ENCODE peak calls at places on chromosomes 12 and 14, in four cellular contexts. U is right cardiac atrium, O is heart right ventricle, G is omental fat pad. B is an unnamed sample.

GRCh38 chr14:103448097-103448496 is 62.9 kb downstream of the MARK3 start:
- DNase-seq in U (no peak), O (no peak), G (no peak), B (no peak)

GRCh38 chr12:115960868-115961802 is 316.4 kb downstream of the MED13L start:
- DNase-seq in U (no peak), O (no peak), G (no peak), B (no peak)

GRCh38 chr12:131407221-131408035 is 303.5 kb upstream of the SFSWAP start:
- DNase-seq in U (no peak), O (no peak), G (no peak), B (no peak)

GRCh38 chr14:103372552-103373304 is 12.5 kb upstream of the MARK3 start:
- DNase-seq in U (peak; percentile 50), O (no peak), G (no peak), B (no peak)

GRCh38 chr14:31229009-31229408 is 21.4 kb upstream of the HECTD1 start:
- DNase-seq in U (no peak), O (no peak), G (no peak), B (no peak)

GRCh38 chr14:56351861-56352260 is 227.7 kb upstream of the TMEM260 start:
- DNase-seq in U (no peak), O (no peak), G (no peak), B (no peak)

GRCh38 chr12:93126069-93126474 is 197.0 kb upstream of the EEA1 start:
- DNase-seq in U (no peak), O (no peak), G (no peak), B (no peak)

GRCh38 chr12:82144505-82144904 is 213.7 kb downstream of the CCDC59 start:
- DNase-seq in U (no peak), O (no peak), G (no peak), B (no peak)

GRCh38 chr12:6425588-6426531 is 18.9 kb upstream of the CD27 start:
- DNase-seq in U (no peak), O (no peak), G (no peak), B (no peak)

GRCh38 chr14:104134061-104134965 is 4.1 kb upstream of the KIF26A start:
- DNase-seq in U (peak; percentile 13), O (peak; percentile 9), G (no peak), B (no peak)

GRCh38 chr14:106694638-106695393 is 1168.4 kb downstream of the TMEM121 start:
- DNase-seq in U (no peak), O (peak; percentile 18), G (no peak), B (peak; percentile 6)

GRCh38 chr14:105315211-105315721 is 718 bp downstream of the PACS2 start:
- DNase-seq in U (no peak), O (no peak), G (no peak), B (no peak)

GRCh38 chr12:27284751-27285150 is 40.7 kb downstream of the STK38L start:
- DNase-seq in U (no peak), O (no peak), G (no peak), B (no peak)

GRCh38 chr12:102376251-102376747 is 104.1 kb downstream of the IGF1 start:
- DNase-seq in U (peak; percentile 19), O (no peak), G (no peak), B (no peak)

GRCh38 chr12:109232731-109233130 is 76.4 kb downstream of the FOXN4 start:
- DNase-seq in U (no peak), O (no peak), G (no peak), B (no peak)

GRCh38 chr12:108854055-108854452 is 3.3 kb downstream of the SSH1 start:
- DNase-seq in U (no peak), O (no peak), G (no peak), B (no peak)

GRCh38 chr12:52278931-52279682 is 4.7 kb downstream of the KRT86 start:
- DNase-seq in U (peak; percentile 71), O (peak; percentile 82), G (peak; percentile 47), B (peak; percentile 31)

GRCh38 chr14:100438678-100439592 is 115.8 kb downstream of the SLC25A47 start:
- DNase-seq in U (no peak), O (no peak), G (peak; percentile 40), B (peak; percentile 5)

GRCh38 chr12:53500119-53500775 is 836 bp upstream of the TARBP2 start:
- DNase-seq in U (peak; percentile 75), O (no peak), G (peak; percentile 53), B (no peak)

GRCh38 chr12:107243316-107243715 is 150.0 kb upstream of the CRY1 start:
- DNase-seq in U (no peak), O (no peak), G (no peak), B (no peak)

B was measured in activated CD4-positive, CD25-positive, alpha-beta regulatory T cell treated with anti-CD3 and anti-CD28 coated beads, Interleukin-2, amount 50 U/mL, for 16 hours.